ENCODE peak calls at places on chromosomes 13 and 19, in seven cellular contexts. K is stimulated activated CD8-positive, alpha-beta memory T cell treated with anti-CD3 and anti-CD28 coated beads, Interleukin-4, amount 100 ng/mL, for 4 hours; M is DMS153; Q is iris pigment epithelial cell; U is neural progenitor cell; J is NT2/D1; E is mesothelial cell of epicardium. G is an unnamed sample.

GRCh38 chr19:41154060-41154459 is 39.0 kb upstream of the CYP2S1 start:
- DNase-seq in K (no peak), M (no peak), Q (no peak), U (no peak), J (no peak), E (no peak), G (no peak)

GRCh38 chr19:36573948-36574726 is 1.0 kb upstream of the ZNF529 start:
- DNase-seq in K (no peak), M (no peak), Q (peak), U (no peak), J (no peak), E (no peak), G (peak)

GRCh38 chr13:111006508-111007031 is 91.7 kb upstream of the ANKRD10 start:
- DNase-seq in K (no peak), M (no peak), Q (peak), U (peak), J (peak), E (no peak), G (peak)

GRCh38 chr13:35630551-35631275 is 154.2 kb upstream of the MAB21L1 start:
- DNase-seq in K (no peak), M (peak), Q (peak), U (peak), J (peak), E (no peak), G (no peak)

GRCh38 chr19:35040826-35041547 is 534 bp upstream of the HPN start:
- DNase-seq in K (no peak), M (no peak), Q (peak), U (peak), J (no peak), E (no peak), G (peak)

GRCh38 chr19:4328243-4328990 is 10.2 kb downstream of the STAP2 start:
- DNase-seq in K (peak), M (no peak), Q (peak), U (peak), J (peak), E (peak), G (peak)

GRCh38 chr19:17220207-17220758 is 5.1 kb downstream of the USE1 start:
- DNase-seq in K (no peak), M (no peak), Q (peak), U (no peak), J (no peak), E (no peak), G (no peak)

GRCh38 chr13:41018583-41018909 is 570 bp downstream of the ELF1 start:
- DNase-seq in K (no peak), M (no peak), Q (no peak), U (no peak), J (no peak), E (no peak), G (no peak)

GRCh38 chr19:29671393-29672076 is 6.3 kb downstream of the PLEKHF1 start:
- DNase-seq in K (peak), M (no peak), Q (peak), U (no peak), J (no peak), E (no peak), G (no peak)

GRCh38 chr13:51688937-51689336 is 104.7 kb downstream of the WDFY2 start:
- DNase-seq in K (no peak), M (no peak), Q (no peak), U (no peak), J (no peak), E (no peak), G (no peak)

GRCh38 chr13:47794963-47795362 is 206.1 kb downstream of the SUCLA2 start:
- DNase-seq in K (no peak), M (no peak), Q (peak), U (no peak), J (no peak), E (no peak), G (no peak)

GRCh38 chr13:91399189-91400093 is 1.0 kb downstream of the GPC5 start:
- DNase-seq in K (no peak), M (no peak), Q (no peak), U (peak), J (no peak), E (no peak), G (no peak)

GRCh38 chr19:49594157-49595005 is 3.4 kb downstream of the PRR12 start:
- DNase-seq in K (no peak), M (no peak), Q (no peak), U (no peak), J (no peak), E (no peak), G (peak)

GRCh38 chr13:60332682-60333081 is 64.3 kb upstream of the TDRD3 start:
- DNase-seq in K (no peak), M (no peak), Q (no peak), U (no peak), J (no peak), E (no peak), G (no peak)

GRCh38 chr13:97107815-97108534 is 113.7 kb upstream of the OXGR1 start:
- DNase-seq in K (no peak), M (no peak), Q (peak), U (no peak), J (no peak), E (no peak), G (no peak)

GRCh38 chr13:36530050-36530789 is 97.9 kb downstream of the CCNA1 start:
- DNase-seq in K (no peak), M (no peak), Q (peak), U (peak), J (no peak), E (no peak), G (no peak)

GRCh38 chr13:49739498-49740187 is 48.4 kb upstream of the EBPL start:
- DNase-seq in K (no peak), M (no peak), Q (no peak), U (no peak), J (no peak), E (no peak), G (no peak)

GRCh38 chr19:52066258-52066866 is 17.7 kb upstream of the ZNF432 start:
- DNase-seq in K (no peak), M (no peak), Q (no peak), U (no peak), J (no peak), E (no peak), G (no peak)

GRCh38 chr13:59408738-59409137 is 755.0 kb downstream of the DIAPH3 start:
- DNase-seq in K (no peak), M (no peak), Q (no peak), U (no peak), J (no peak), E (no peak), G (peak)

GRCh38 chr13:99610702-99611289 is 109.5 kb downstream of the TM9SF2 start:
- DNase-seq in K (no peak), M (no peak), Q (no peak), U (no peak), J (no peak), E (no peak), G (no peak)

GRCh38 chr13:76711515-76712182 is 174.6 kb downstream of the KCTD12 start:
- DNase-seq in K (no peak), M (no peak), Q (peak), U (no peak), J (no peak), E (no peak), G (no peak)

GRCh38 chr19:12778020-12778904 is 2.9 kb upstream of the HOOK2 start:
- DNase-seq in K (no peak), M (peak), Q (peak), U (peak), J (no peak), E (peak), G (peak)

GRCh38 chr13:96963786-96964475 is 30.3 kb downstream of the OXGR1 start:
- DNase-seq in K (no peak), M (peak), Q (no peak), U (no peak), J (no peak), E (no peak), G (no peak)

GRCh38 chr19:447816-448546 is 12.9 kb downstream of the SHC2 start:
- DNase-seq in K (no peak), M (no peak), Q (peak), U (no peak), J (no peak), E (no peak), G (no peak)